ENCODE peak calls at places on chromosome 22, in ten cellular contexts. X is coronary artery; L is SK-N-SH; R is stimulated activated CD4-positive, alpha-beta T cell treated with anti-CD3 and anti-CD28 coated beads, Interleukin-12 subunit alpha, Interleukin-12 subunit beta, amount 100 ng/mL, for 24 hours; O is NCI-H1092; G is hippocampal formation; H is activated T-helper 1 cell treated with anti-CD3 and anti-CD28 coated beads, Interleukin-12 subunit alpha, Interleukin-12 subunit beta, Interleukin-2, Interleukin-4 antibody, amounts not matched to agents 30 ng/mL and 10 ng/mL and 1 ng/mL, durations not matched to agents 14 hours and 24 hours and 36 hours; E is ELR; Q is AG08396; F is NCI-H1436 treated with DMSO at 0.1 percent for 48 hours. C is an unnamed sample.

GRCh38 chr22:27667121-27667843 is 134.3 kb downstream of the MN1 start:
- DNase-seq in X (no peak), L (no peak), R (no peak), O (no peak), G (no peak), H (no peak), E (no peak), Q (no peak), F (no peak), C (no peak)

GRCh38 chr22:17777005-17777716 is 2.9 kb upstream of the BID start:
- DNase-seq in X (no peak), L (no peak), R (peak), O (no peak), G (no peak), H (peak), E (no peak), Q (no peak), F (no peak), C (no peak)

GRCh38 chr22:45934168-45934564 is 42.8 kb downstream of the WNT7B start:
- DNase-seq in X (no peak), L (no peak), R (no peak), O (no peak), G (no peak), H (no peak), E (no peak), Q (no peak), F (no peak), C (no peak)

GRCh38 chr22:31286360-31287255 is 5.7 kb downstream of the PIK3IP1 start:
- DNase-seq in X (no peak), L (no peak), R (no peak), O (no peak), G (no peak), H (peak), E (no peak), Q (no peak), F (no peak), C (no peak)

GRCh38 chr22:26326803-26327202 is 102.3 kb upstream of the ASPHD2 start:
- DNase-seq in X (no peak), L (no peak), R (no peak), O (no peak), G (no peak), H (no peak), E (no peak), Q (no peak), F (no peak), C (no peak)

GRCh38 chr22:45425101-45425500 is 11.6 kb downstream of the RIBC2 start:
- DNase-seq in X (no peak), L (no peak), R (no peak), O (no peak), G (no peak), H (no peak), E (no peak), Q (no peak), F (no peak), C (no peak)

GRCh38 chr22:39466228-39467006 is 9.6 kb downstream of the MGAT3 start:
- DNase-seq in X (no peak), L (no peak), R (no peak), O (no peak), G (no peak), H (no peak), E (no peak), Q (no peak), F (no peak), C (no peak)

GRCh38 chr22:22394589-22394988 is 114.0 kb downstream of the ZNF280B start:
- DNase-seq in X (no peak), L (no peak), R (no peak), O (peak), G (no peak), H (no peak), E (no peak), Q (no peak), F (no peak), C (no peak)

GRCh38 chr22:38981005-38981658 is 1.0 kb upstream of the APOBEC3B start:
- DNase-seq in X (no peak), L (no peak), R (no peak), O (no peak), G (no peak), H (no peak), E (peak), Q (no peak), F (no peak), C (peak)

GRCh38 chr22:19757140-19757984 is 3.2 kb upstream of the TBX1 start:
- DNase-seq in X (no peak), L (no peak), R (no peak), O (no peak), G (no peak), H (no peak), E (no peak), Q (peak), F (no peak), C (no peak)

GRCh38 chr22:48240165-48240934 is 1477.9 kb downstream of the TBC1D22A start:
- DNase-seq in X (peak), L (no peak), R (no peak), O (no peak), G (no peak), H (no peak), E (no peak), Q (no peak), F (no peak), C (no peak)

GRCh38 chr22:22593964-22594656 is 35.0 kb upstream of the PRAME start:
- DNase-seq in X (no peak), L (peak), R (peak), O (peak), G (no peak), H (peak), E (peak), Q (peak), F (no peak), C (peak)

GRCh38 chr22:49305966-49306631 is 521.6 kb downstream of the BRD1 start:
- DNase-seq in X (no peak), L (no peak), R (no peak), O (no peak), G (no peak), H (no peak), E (no peak), Q (no peak), F (no peak), C (no peak)

GRCh38 chr22:37334859-37335818 is 52.8 kb downstream of the CYTH4 start:
- DNase-seq in X (no peak), L (peak), R (no peak), O (no peak), G (no peak), H (no peak), E (no peak), Q (no peak), F (no peak), C (no peak)

GRCh38 chr22:50286701-50287318 is 16.6 kb upstream of the MAPK11 start:
- DNase-seq in X (no peak), L (no peak), R (no peak), O (no peak), G (no peak), H (no peak), E (no peak), Q (no peak), F (no peak), C (no peak)

GRCh38 chr22:17665884-17666283 is 27.3 kb downstream of the BCL2L13 start:
- DNase-seq in X (no peak), L (no peak), R (no peak), O (no peak), G (no peak), H (no peak), E (no peak), Q (no peak), F (no peak), C (no peak)

GRCh38 chr22:47197735-47198500 is 435.5 kb downstream of the TBC1D22A start:
- DNase-seq in X (peak), L (peak), R (no peak), O (no peak), G (no peak), H (no peak), E (no peak), Q (no peak), F (no peak), C (no peak)

GRCh38 chr22:31496735-31497146 is 405 bp downstream of the SFI1 start:
- DNase-seq in X (peak), L (no peak), R (peak), O (no peak), G (no peak), H (no peak), E (peak), Q (peak), F (no peak), C (no peak)

GRCh38 chr22:39208013-39208680 is 36.6 kb downstream of the PDGFB start:
- DNase-seq in X (peak), L (no peak), R (no peak), O (no peak), G (no peak), H (no peak), E (no peak), Q (no peak), F (no peak), C (no peak)

GRCh38 chr22:27331526-27332281 is 469.9 kb downstream of the MN1 start:
- DNase-seq in X (peak), L (peak), R (no peak), O (no peak), G (no peak), H (no peak), E (peak), Q (peak), F (no peak), C (peak)

GRCh38 chr22:35578836-35579575 is 38.1 kb downstream of the MB start:
- DNase-seq in X (no peak), L (no peak), R (no peak), O (no peak), G (no peak), H (no peak), E (no peak), Q (no peak), F (no peak), C (no peak)